ENCODE peak calls at places on chromosome 3, in nine cellular contexts. W is iris pigment epithelial cell; U is left lung; D is AML-193; P is LHCN-M2; E is naive thymus-derived CD8-positive, alpha-beta T cell; Y is adrenal gland; J is M059J; S is fibroblast of pulmonary artery. K is an unnamed sample.

GRCh38 chr3:122572940-122573412 is 4.5 kb upstream of the PARP15 start:
- DNase-seq in J (peak), Y (peak), D (peak), E (no peak), W (peak), S (peak), P (peak), U (no peak), K (no peak)

GRCh38 chr3:83011471-83011870 is 1250.0 kb upstream of the GBE1 start:
- DNase-seq in D (no peak), S (no peak), W (peak), U (no peak), J (peak), P (no peak), E (no peak), Y (no peak), K (no peak)

GRCh38 chr3:197465996-197466549 is 89.7 kb downstream of the BDH1 start:
- DNase-seq in J (peak), Y (peak), W (peak), P (peak), E (no peak), U (no peak), D (no peak), S (peak), K (peak)

GRCh38 chr3:43286886-43287301 is 554 bp downstream of the SNRK start:
- DNase-seq in W (peak), E (no peak), D (no peak), Y (no peak), P (peak), U (no peak), S (no peak), J (peak), K (no peak)

GRCh38 chr3:129558772-129559564 is 16.0 kb downstream of the H1-8 start:
- DNase-seq in D (no peak), Y (peak), U (peak), J (peak), P (peak), W (peak), S (peak), E (no peak), K (no peak)

GRCh38 chr3:127812151-127812550 is 10.2 kb downstream of the MGLL start:
- DNase-seq in P (no peak), U (no peak), D (no peak), E (no peak), W (no peak), Y (no peak), S (no peak), J (no peak), K (no peak)

GRCh38 chr3:120894285-120894684 is 13.7 kb upstream of the STXBP5L start:
- DNase-seq in J (peak), D (no peak), U (no peak), P (no peak), S (peak), E (no peak), Y (peak), W (no peak), K (no peak)

GRCh38 chr3:191376742-191377141 is 46.4 kb upstream of the UTS2B start:
- DNase-seq in D (no peak), U (no peak), W (peak), Y (peak), E (no peak), P (peak), S (peak), J (peak), K (no peak)

GRCh38 chr3:188298585-188298984 is 144.6 kb downstream of the LPP start:
- DNase-seq in W (no peak), S (no peak), Y (no peak), D (no peak), J (no peak), E (no peak), U (no peak), P (no peak), K (no peak)

GRCh38 chr3:194117114-194117845 is 18.7 kb upstream of the HES1 start:
- DNase-seq in E (no peak), J (no peak), D (no peak), U (no peak), Y (no peak), P (no peak), S (no peak), W (no peak), K (no peak)

GRCh38 chr3:48709051-48709461 is 8.0 kb downstream of the IP6K2 start:
- DNase-seq in E (no peak), Y (no peak), W (no peak), J (peak), S (no peak), P (peak), U (no peak), D (no peak), K (no peak)

GRCh38 chr3:50324351-50325144 is 2.0 kb upstream of the HYAL2 start:
- DNase-seq in J (peak), S (peak), E (no peak), W (peak), D (peak), U (peak), Y (peak), P (peak), K (peak)

GRCh38 chr3:72034956-72035355 is 250.0 kb upstream of the PROK2 start:
- DNase-seq in E (no peak), P (no peak), J (no peak), U (no peak), D (no peak), S (no peak), W (no peak), Y (no peak), K (no peak)

GRCh38 chr3:134314588-134315285 is 59.5 kb downstream of the AMOTL2 start:
- DNase-seq in D (no peak), U (no peak), P (no peak), J (peak), W (no peak), Y (no peak), S (no peak), E (no peak), K (no peak)

K was measured in upper lobe of right lung.